ENCODE peak calls at places on chromosomes 13 and 19, in five cellular contexts. O is IMR-90, D is trophoblast cell, C is neuronal stem cell, X is H1. T is an unnamed sample.

GRCh38 chr19:29767039-29767735 is 44.6 kb upstream of the CCNE1 start:
- DNase-seq in O (no peak), D (peak; percentile 78), C (no peak), X (no peak), T (no peak)

GRCh38 chr13:98389319-98389718 is 187.6 kb downstream of the STK24 start:
- DNase-seq in O (peak; percentile 18), D (no peak), C (no peak), X (no peak), T (no peak)

GRCh38 chr13:110341445-110342247 is 34.6 kb downstream of the COL4A2 start:
- DNase-seq in O (peak; percentile 92), D (no peak), C (no peak), X (no peak), T (peak; percentile 91)

GRCh38 chr13:33761744-33762143 is 56.2 kb upstream of the RFC3 start:
- DNase-seq in O (no peak), D (no peak), C (no peak), X (no peak), T (no peak)

GRCh38 chr13:42652642-42653415 is 78.9 kb downstream of the TNFSF11 start:
- DNase-seq in O (no peak), D (peak; percentile 89), C (no peak), X (no peak), T (no peak)

GRCh38 chr19:13016628-13017305 is 21.5 kb downstream of the NFIX start:
- DNase-seq in O (no peak), D (no peak), C (no peak), X (no peak), T (no peak)

GRCh38 chr13:106471957-106472543 is 63.4 kb downstream of the EFNB2 start:
- DNase-seq in O (peak; percentile 91), D (peak; percentile 99), C (peak; percentile 44), X (peak; percentile 58), T (peak; percentile 89)

GRCh38 chr19:11506101-11506555 is 489 bp upstream of the ZNF653 start:
- DNase-seq in O (no peak), D (peak; percentile 2), C (peak; percentile 35), X (no peak), T (no peak)

GRCh38 chr19:51480590-51480989 is 2.3 kb downstream of the CEACAM18 start:
- DNase-seq in O (no peak), D (peak; percentile 42), C (no peak), X (no peak), T (no peak)

GRCh38 chr19:41694196-41694595 is 6.1 kb upstream of the CEACAM7 start:
- DNase-seq in O (no peak), D (no peak), C (no peak), X (no peak), T (no peak)

GRCh38 chr13:24348797-24349515 is 39.6 kb downstream of the C1QTNF9 start:
- DNase-seq in O (no peak), D (no peak), C (no peak), X (no peak), T (no peak)

GRCh38 chr19:50975766-50976165 is 6.4 kb upstream of the KLK6 start:
- DNase-seq in O (no peak), D (no peak), C (no peak), X (no peak), T (no peak)

GRCh38 chr13:49635599-49636433 is 7.5 kb downstream of the ARL11 start:
- DNase-seq in O (peak; percentile 43), D (peak; percentile 8), C (no peak), X (peak; percentile 58), T (peak; percentile 47)

GRCh38 chr19:14146789-14147216 is 10.4 kb upstream of the ASF1B start:
- DNase-seq in O (peak; percentile 84), D (peak; percentile 90), C (no peak), X (no peak), T (peak; percentile 65)

GRCh38 chr19:3061214-3062161 is 807 bp downstream of the TLE5 start:
- DNase-seq in O (peak; percentile 17), D (no peak), C (no peak), X (no peak), T (no peak)

GRCh38 chr13:101013245-101013644 is 338.6 kb upstream of the TMTC4 start:
- DNase-seq in O (no peak), D (no peak), C (no peak), X (no peak), T (no peak)

GRCh38 chr19:57934820-57935665 is at the start of gene ZNF418:
- DNase-seq in O (peak; percentile 84), D (peak; percentile 89), C (peak; percentile 80), X (peak; percentile 72), T (peak; percentile 88)

GRCh38 chr19:57941593-57941992 is 5.9 kb downstream of the ZNF256 start:
- DNase-seq in O (no peak), D (no peak), C (no peak), X (no peak), T (no peak)

DNA sequence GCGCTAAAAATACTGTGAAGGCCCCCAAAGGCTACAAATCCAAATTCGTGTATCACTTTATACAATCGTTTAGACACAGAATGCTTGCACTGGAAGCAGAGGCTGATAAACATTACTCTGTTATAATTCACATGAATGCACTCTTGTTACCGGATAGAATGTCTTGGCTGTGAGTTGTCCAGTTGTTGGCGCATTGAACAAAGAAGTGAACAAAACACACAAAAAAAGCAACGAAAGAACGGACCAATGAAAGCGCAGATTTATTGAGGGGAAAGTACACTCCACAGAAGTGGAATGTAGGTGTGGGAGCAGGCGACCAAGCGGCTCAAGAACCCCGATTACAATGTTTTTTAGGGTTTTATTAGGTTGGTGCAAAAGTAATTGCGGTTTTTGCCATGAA is 529 bp upstream of the ZNF418 start:
- DNase-seq in O (no peak), D (no peak), C (no peak), X (no peak), T (no peak)
- H3K4me3 ChIP-seq in O (no peak overlapping the region), D (no peak overlapping the region), C (no peak overlapping the region), X (no peak overlapping the region), T (no peak overlapping the region)

GRCh38 chr13:47480941-47481340 is 520.1 kb downstream of the SUCLA2 start:
- DNase-seq in O (no peak), D (peak; percentile 38), C (no peak), X (no peak), T (no peak)
- H2AFZ ChIP-seq in O (peak overlapping the region; percentile 54), D (no peak overlapping the region), C (no peak overlapping the region), X (peak overlapping the region; percentile 66), T (no peak overlapping the region)

GRCh38 chr19:4064073-4064550 is 2.6 kb downstream of the ZBTB7A start:
- DNase-seq in O (peak; percentile 37), D (no peak), C (no peak), X (no peak), T (no peak)
- H3K14ac ChIP-seq in O (peak overlapping the region; percentile 45), D (peak overlapping the region; percentile 95), C (peak overlapping the region; percentile 99), X (no peak overlapping the region), T (no peak overlapping the region)

GRCh38 chr13:20721454-20722357 is 18.2 kb downstream of the IL17D start:
- DNase-seq in O (peak; percentile 79), D (peak; percentile 98), C (no peak), X (peak; percentile 76), T (peak; percentile 46)
- H3K4me3 ChIP-seq in O (peak overlapping the region; percentile 1), D (peak overlapping the region; percentile 66), C (peak overlapping the region; percentile 79), X (peak overlapping the region; percentile 68), T (peak overlapping the region; percentile 66)

GRCh38 chr13:84080748-84081530 is 198.7 kb upstream of the SLITRK1 start:
- DNase-seq in O (no peak), D (no peak), C (no peak), X (no peak), T (no peak)
- H2AFZ ChIP-seq in O (no peak overlapping the region), D (no peak overlapping the region), C (no peak overlapping the region), X (no peak overlapping the region), T (no peak overlapping the region)

GRCh38 chr13:52750713-52751112 is 11.1 kb upstream of the CNMD start:
- DNase-seq in O (no peak), D (no peak), C (no peak), X (no peak), T (no peak)
- H3K14ac ChIP-seq in O (no peak overlapping the region), D (no peak overlapping the region), C (no peak overlapping the region), X (no peak overlapping the region), T (no peak overlapping the region)

T was measured in mesenchymal stem cell.